ENCODE peak calls at places on chromosomes 7 and 10, in six cellular contexts. X is ovary, Y is adrenal gland, D is AG10803, O is GM12865, M is fibroblast of pulmonary artery. A is an unnamed sample.

GRCh38 chr10:90579602-90580242 is 278.1 kb downstream of the HTR7 start:
- DNase-seq in X (no peak), Y (no peak), D (no peak), O (peak), M (peak), A (peak)

GRCh38 chr7:108000875-108001758 is 1.8 kb downstream of the LAMB1 start:
- DNase-seq in X (peak), Y (peak), D (no peak), O (no peak), M (peak), A (peak)

GRCh38 chr10:17831896-17832295 is 22.7 kb downstream of the MRC1 start:
- DNase-seq in X (no peak), Y (no peak), D (no peak), O (no peak), M (no peak), A (no peak)

GRCh38 chr7:16061011-16061410 is 360.3 kb downstream of the CRPPA start:
- DNase-seq in X (no peak), Y (no peak), D (no peak), O (no peak), M (no peak), A (no peak)

GRCh38 chr7:3294432-3295100 is 6.5 kb upstream of the SDK1 start:
- DNase-seq in X (no peak), Y (peak), D (no peak), O (no peak), M (no peak), A (no peak)

GRCh38 chr10:132375116-132375794 is 21.7 kb upstream of the PWWP2B start:
- DNase-seq in X (no peak), Y (no peak), D (no peak), O (no peak), M (no peak), A (no peak)

GRCh38 chr7:29346574-29346973 is 152.0 kb downstream of the CHN2 start:
- DNase-seq in X (no peak), Y (no peak), D (no peak), O (no peak), M (no peak), A (no peak)

GRCh38 chr7:142438235-142438922 is 180.5 kb upstream of the PRSS58 start:
- DNase-seq in X (no peak), Y (no peak), D (peak), O (peak), M (peak), A (peak)

GRCh38 chr7:30136339-30136738 is 1.6 kb downstream of the MTURN start:
- DNase-seq in X (peak), Y (no peak), D (no peak), O (no peak), M (no peak), A (no peak)

GRCh38 chr7:150341263-150342118 is at the start of gene RARRES2:
- DNase-seq in X (peak), Y (peak), D (no peak), O (no peak), M (peak), A (no peak)

GRCh38 chr10:32680803-32681557 is 235.0 kb downstream of the CCDC7 start:
- DNase-seq in X (no peak), Y (no peak), D (no peak), O (no peak), M (no peak), A (no peak)

GRCh38 chr10:87505366-87506113 is 847 bp downstream of the MINPP1 start:
- DNase-seq in X (peak), Y (peak), D (peak), O (peak), M (peak), A (peak)

GRCh38 chr7:94301024-94301588 is 93.6 kb upstream of the COL1A2 start:
- DNase-seq in X (peak), Y (peak), D (peak), O (no peak), M (peak), A (peak)

GRCh38 chr10:92696606-92697383 is 7.0 kb downstream of the HHEX start:
- DNase-seq in X (no peak), Y (no peak), D (no peak), O (no peak), M (no peak), A (no peak)

GRCh38 chr7:112437038-112437437 is 13.2 kb upstream of the IFRD1 start:
- DNase-seq in X (no peak), Y (no peak), D (peak), O (no peak), M (no peak), A (peak)

GRCh38 chr10:14683246-14683645 is 91.5 kb downstream of the FAM107B start:
- DNase-seq in X (no peak), Y (no peak), D (no peak), O (no peak), M (peak), A (peak)

GRCh38 chr10:75234017-75234682 is 1.6 kb downstream of the COMTD1 start:
- DNase-seq in X (peak), Y (peak), D (peak), O (peak), M (peak), A (peak)

GRCh38 chr7:34036069-34036920 is 131.0 kb downstream of the BMPER start:
- DNase-seq in X (peak), Y (peak), D (no peak), O (no peak), M (peak), A (peak)

GRCh38 chr10:49134327-49134726 is 506 bp upstream of the FAM170B start:
- DNase-seq in X (no peak), Y (no peak), D (no peak), O (no peak), M (no peak), A (no peak)
- TF ChIP-seq CTCF in X (no peak), Y (no peak), D (no peak), O (no peak), M (no peak), A (no peak)

GRCh38 chr10:103851261-103851660 is 4.1 kb downstream of the SH3PXD2A start:
- DNase-seq in X (no peak), Y (no peak), D (no peak), O (no peak), M (no peak), A (no peak)

GRCh38 chr10:103850572-103850895 is 4.8 kb downstream of the SH3PXD2A start:
- DNase-seq in X (no peak), Y (no peak), D (no peak), O (no peak), M (no peak), A (no peak)

GRCh38 chr10:103847909-103848468 is 7.4 kb downstream of the SH3PXD2A start:
- DNase-seq in X (no peak), Y (no peak), D (no peak), O (no peak), M (no peak), A (no peak)

GRCh38 chr10:103849880-103850571 is 5.3 kb downstream of the SH3PXD2A start:
- DNase-seq in X (no peak), Y (no peak), D (peak), O (no peak), M (peak), A (peak)

DNA sequence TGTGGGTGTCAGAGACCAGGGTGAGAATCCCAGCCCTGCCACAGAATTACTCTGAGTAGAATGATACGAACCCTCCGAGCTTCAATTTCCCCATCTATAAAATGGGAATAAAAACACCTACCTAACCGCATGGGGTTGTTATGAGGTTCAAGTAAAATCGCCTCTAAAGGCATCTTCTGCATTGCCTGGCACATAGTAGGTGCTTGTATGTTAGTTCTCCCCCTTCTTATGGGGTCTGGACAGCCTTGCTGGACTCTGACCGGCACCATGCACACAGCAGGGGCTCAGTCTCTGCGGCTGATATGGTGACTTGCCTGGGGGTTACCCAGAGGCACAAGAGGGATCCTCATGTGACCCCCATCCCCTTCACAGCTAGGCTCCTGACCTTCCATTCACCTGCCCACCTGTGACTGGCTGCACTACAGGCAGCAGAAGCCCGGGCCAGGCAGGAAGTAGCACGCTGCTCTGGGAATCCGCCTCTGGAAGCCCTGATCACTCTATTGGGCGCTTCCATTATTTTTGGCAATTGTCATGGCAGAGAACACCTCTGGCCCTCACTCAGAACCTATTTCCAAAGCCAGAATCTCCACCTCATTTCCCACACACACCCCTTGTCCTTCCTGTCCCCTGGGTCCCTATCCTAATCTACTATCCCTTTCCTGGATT is 6.0 kb downstream of the SH3PXD2A start:
- DNase-seq in X (no peak), Y (no peak), D (no peak), O (no peak), M (no peak), A (no peak)
- H3K4me3 ChIP-seq in X (no peak), Y (no peak), D (peak), O (no peak), M (no peak), A (no peak)

DNA sequence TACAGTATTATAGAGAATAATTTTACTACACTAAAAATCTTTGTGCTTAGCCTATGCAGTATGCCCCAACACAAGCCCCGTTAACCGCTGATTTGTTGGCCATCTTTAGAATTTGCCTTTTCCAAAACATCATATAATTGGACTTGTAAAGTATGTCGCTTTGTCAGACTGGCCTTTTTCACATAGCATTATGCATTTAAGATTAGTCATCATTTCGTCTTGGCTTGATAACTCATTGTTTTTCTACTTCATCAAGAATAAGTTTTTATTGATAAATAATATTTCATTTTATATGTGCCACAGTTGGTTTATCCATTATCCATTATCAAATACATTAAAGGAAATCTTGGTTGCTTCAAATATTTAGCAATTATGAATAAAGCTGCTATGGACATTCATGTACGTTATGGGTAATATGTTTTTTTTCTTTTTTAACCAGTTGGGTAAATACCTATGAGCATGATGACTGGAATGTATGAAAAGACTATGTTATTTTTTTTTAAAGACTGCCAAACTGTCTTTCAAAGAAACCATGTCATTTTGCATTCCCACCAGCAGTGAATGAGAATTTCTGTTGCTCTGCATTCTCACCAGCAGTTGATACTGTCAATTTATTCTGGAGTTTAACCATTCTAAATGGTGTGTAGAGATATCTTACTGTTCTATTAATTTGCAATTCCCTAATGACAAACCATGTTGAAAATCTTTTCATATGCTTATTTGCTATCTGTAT is 273.1 kb upstream of the KCND2 start:
- DNase-seq in X (no peak), Y (no peak), D (no peak), O (no peak), M (peak), A (no peak)
- TF ChIP-seq CTCF in X (no peak), Y (no peak), D (no peak), O (no peak), M (no peak), A (no peak)

DNA sequence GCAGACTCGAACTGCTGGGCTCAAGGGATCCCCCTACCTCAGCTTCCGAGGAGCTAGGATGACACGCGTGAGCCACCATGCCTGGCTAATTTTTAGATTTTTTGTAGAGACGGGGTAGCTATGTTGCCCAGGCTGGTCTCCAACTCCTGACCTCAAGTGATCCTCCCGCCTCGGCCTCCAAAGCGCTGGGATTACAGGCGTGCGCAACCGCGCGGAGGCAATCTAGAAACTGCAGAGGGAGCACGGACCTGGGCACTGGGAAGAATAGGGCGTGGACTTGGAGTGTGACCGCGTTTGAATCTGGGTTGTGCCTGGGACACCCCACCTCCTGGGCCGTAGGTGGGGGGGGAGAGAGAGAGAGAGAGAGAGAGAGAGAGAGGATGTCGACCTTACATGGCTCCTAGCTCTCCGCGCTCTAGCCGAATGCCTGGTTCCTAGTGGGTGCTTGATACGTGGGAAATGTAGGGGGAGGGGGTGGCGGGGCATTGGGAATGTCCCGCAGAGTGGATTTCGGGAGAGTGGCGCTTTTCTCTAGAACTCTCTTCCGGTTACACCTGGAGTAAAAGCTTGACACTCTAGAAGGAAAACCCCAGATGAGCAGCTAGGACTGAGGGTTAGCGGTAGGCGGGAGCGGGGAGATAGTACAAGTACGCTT is 1.2 kb upstream of the MAP3K8 start:
- DNase-seq in X (peak), Y (peak), D (no peak), O (no peak), M (no peak), A (no peak)
- H3K4me3 ChIP-seq in X (peak), Y (no peak), D (peak), O (peak), M (peak), A (peak)

A was measured in fibroblast of mammary gland.